ENCODE peak calls at places on chromosomes 6 and 20, in eight cellular contexts. B is endodermal cell, R is right lobe of liver, G is A549, Y is iPS DF 6.9, V is upper lobe of right lung, K is suprapubic skin, C is sigmoid colon. A is an unnamed sample. For H3K4me1, the result is how much of the 10 kb centered on the place peaks cover.

GRCh38 chr20:23350855-23351838 is 556 bp downstream of the NXT1 start:
- DNase-seq in K (no peak), Y (no peak), C (peak), B (peak), V (peak), G (peak), R (peak), A (no peak)

GRCh38 chr6:5067305-5067704 is 17.8 kb upstream of the PPP1R3G start:
- DNase-seq in Y (no peak), K (no peak), B (no peak), C (no peak), R (no peak), G (no peak), V (no peak), A (no peak)

GRCh38 chr6:150761771-150762170 is 103.7 kb upstream of the MTHFD1L start:
- DNase-seq in V (no peak), G (no peak), K (no peak), R (no peak), Y (no peak), B (no peak), C (no peak), A (no peak)

GRCh38 chr6:170152111-170152926 is 138.6 kb downstream of the DLL1 start:
- DNase-seq in C (no peak), K (peak), R (peak), Y (no peak), G (no peak), V (no peak), B (peak), A (no peak)

GRCh38 chr6:36355819-36356218 is 19.1 kb upstream of the BNIP5 start:
- DNase-seq in C (no peak), Y (no peak), G (no peak), V (no peak), R (no peak), B (peak), K (no peak), A (no peak)

GRCh38 chr20:37986873-37987601 is 46.2 kb downstream of the TTI1 start:
- DNase-seq in K (no peak), V (peak), G (no peak), C (no peak), Y (no peak), B (no peak), R (peak), A (no peak)

GRCh38 chr20:54897787-54898186 is 422.4 kb downstream of the DOK5 start:
- DNase-seq in Y (no peak), B (no peak), K (no peak), G (no peak), R (no peak), C (no peak), V (peak), A (no peak)

GRCh38 chr6:105836889-105837288 is 249.2 kb upstream of the PRDM1 start:
- DNase-seq in Y (no peak), K (no peak), R (no peak), V (no peak), G (no peak), C (no peak), B (no peak), A (no peak)

GRCh38 chr6:46605091-46605797 is 47.4 kb downstream of the CYP39A1 start:
- DNase-seq in G (no peak), Y (no peak), K (no peak), V (no peak), C (no peak), R (no peak), B (no peak), A (no peak)

GRCh38 chr6:131968672-131969071 is 17.5 kb upstream of the CCN2 start:
- DNase-seq in B (no peak), Y (no peak), R (no peak), K (no peak), G (no peak), C (no peak), V (no peak), A (no peak)

GRCh38 chr6:136307351-136307750 is 17.7 kb upstream of the BCLAF1 start:
- DNase-seq in C (no peak), Y (no peak), V (no peak), G (no peak), K (no peak), R (no peak), B (no peak), A (no peak)

GRCh38 chr6:158649289-158650143 is at the start of gene SYTL3:
- DNase-seq in V (peak), C (peak), R (peak), G (no peak), K (no peak), B (peak), Y (no peak), A (no peak)

GRCh38 chr6:167530960-167531359 is 206.1 kb downstream of the TTLL2 start:
- DNase-seq in C (no peak), Y (no peak), K (no peak), G (no peak), R (no peak), B (no peak), V (no peak), A (no peak)

GRCh38 chr20:46089076-46089337 is 755 bp downstream of the NCOA5 start:
- DNase-seq in C (no peak), B (no peak), K (no peak), Y (no peak), R (no peak), V (no peak), G (peak), A (peak)

GRCh38 chr20:33404281-33404680 is 3.0 kb upstream of the CDK5RAP1 start:
- DNase-seq in V (no peak), R (no peak), Y (no peak), K (no peak), C (no peak), B (no peak), G (no peak), A (no peak)

GRCh38 chr6:27188206-27188884 is 59.2 kb upstream of the PRSS16 start:
- DNase-seq in R (no peak), V (peak), Y (no peak), G (peak), C (peak), B (peak), K (no peak), A (no peak)

GRCh38 chr6:107629545-107630147 is 139.7 kb downstream of the SOBP start:
- DNase-seq in G (no peak), B (no peak), K (no peak), R (no peak), C (no peak), Y (no peak), V (no peak), A (no peak)

GRCh38 chr6:27230758-27231111 is 16.8 kb upstream of the PRSS16 start:
- DNase-seq in Y (no peak), K (no peak), C (no peak), G (peak), R (no peak), V (no peak), B (no peak), A (no peak)

GRCh38 chr6:129920103-129920798 is 59.1 kb upstream of the TMEM244 start:
- DNase-seq in V (no peak), K (no peak), G (no peak), R (no peak), B (no peak), C (no peak), Y (no peak), A (no peak)

GRCh38 chr20:58408603-58409246 is 19.7 kb downstream of the VAPB start:
- DNase-seq in Y (no peak), V (no peak), C (no peak), K (no peak), G (no peak), B (no peak), R (no peak), A (no peak)

GRCh38 chr20:57678340-57678739 is 31.5 kb downstream of the PMEPA1 start:
- DNase-seq in C (no peak), G (no peak), V (no peak), K (no peak), Y (no peak), R (no peak), B (no peak), A (no peak)

GRCh38 chr6:110529355-110529754 is 52.9 kb upstream of the SLC22A16 start:
- DNase-seq in V (no peak), C (no peak), R (no peak), G (no peak), B (no peak), K (no peak), Y (no peak), A (no peak)

GRCh38 chr20:39861381-39861780 is 827.7 kb downstream of the MAFB start:
- DNase-seq in K (no peak), B (no peak), V (no peak), Y (no peak), G (no peak), C (no peak), R (no peak), A (no peak)

GRCh38 chr6:139325686-139326085 is 33.9 kb upstream of the TXLNB start:
- DNase-seq in R (no peak), G (no peak), V (no peak), Y (no peak), B (no peak), C (no peak), K (no peak), A (no peak)

GRCh38 chr20:44370639-44371218 is 15.2 kb downstream of the HNF4A start:
- DNase-seq in V (no peak), Y (no peak), K (no peak), R (peak), G (peak), B (peak), C (no peak), A (no peak)

GRCh38 chr6:162404926-162405325 is 322.6 kb downstream of the PRKN start:
- DNase-seq in R (no peak), K (no peak), V (no peak), C (no peak), Y (no peak), G (no peak), B (no peak), A (no peak)

GRCh38 chr6:137496392-137496767 is 2.2 kb upstream of the OLIG3 start:
- DNase-seq in G (no peak), C (no peak), R (no peak), K (no peak), V (no peak), Y (no peak), B (peak), A (no peak)

GRCh38 chr20:64101731-64102621 is 5.4 kb downstream of the NPBWR2 start:
- DNase-seq in G (peak), B (peak), C (no peak), Y (no peak), K (no peak), V (peak), R (peak), A (peak)

GRCh38 chr6:45419574-45420082 is 41.9 kb upstream of the SUPT3H start:
- DNase-seq in C (peak), R (peak), V (peak), B (peak), G (peak), K (no peak), Y (no peak), A (peak)
- H3K4me3 ChIP-seq in C (peak), R (peak), V (peak), B (peak), G (peak), K (peak), Y (peak), A (peak)

GRCh38 chr6:118945217-118945616 is 10.3 kb upstream of the MCM9 start:
- DNase-seq in Y (no peak), K (no peak), B (no peak), G (no peak), R (no peak), V (no peak), C (no peak), A (no peak)

GRCh38 chr6:118936304-118936703 is 1.3 kb upstream of the MCM9 start:
- DNase-seq in B (no peak), V (no peak), K (no peak), C (no peak), G (no peak), R (no peak), Y (no peak), A (no peak)

GRCh38 chr6:118939683-118940082 is 4.7 kb upstream of the MCM9 start:
- DNase-seq in R (no peak), G (no peak), Y (no peak), C (no peak), B (no peak), V (no peak), K (no peak), A (no peak)

GRCh38 chr6:118935331-118935668 is 341 bp upstream of the MCM9 start:
- DNase-seq in R (no peak), V (no peak), B (no peak), C (no peak), G (no peak), Y (no peak), K (no peak), A (no peak)

DNA sequence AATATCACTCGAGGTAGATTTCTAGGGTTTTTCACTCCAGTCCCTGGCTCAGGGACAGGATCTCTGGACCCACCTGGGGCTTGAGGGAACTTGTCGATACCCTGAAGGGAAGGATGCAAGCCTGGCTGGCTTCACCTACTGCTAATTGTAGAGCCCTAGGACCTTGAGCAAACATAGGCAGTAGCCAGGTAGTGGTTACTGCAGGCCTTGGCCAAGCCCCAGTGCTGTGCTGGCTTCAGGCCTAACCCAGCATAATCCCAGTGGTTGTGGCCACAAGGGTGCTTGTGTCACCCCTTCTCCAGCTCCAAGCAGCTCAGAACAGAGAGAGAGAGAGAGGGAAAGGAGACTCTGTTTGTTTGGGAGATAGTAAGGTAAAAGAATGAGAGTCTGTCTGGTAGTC is 5.8 kb upstream of the MCM9 start:
- DNase-seq in B (no peak), K (no peak), R (peak), C (peak), V (no peak), Y (no peak), G (no peak), A (no peak)
- H3K4me1 ChIP-seq in B (under half), K (under half), R (under half), C (under half), V (under half), Y (under half), G (under half), A (under half)

GRCh38 chr6:56807335-56807991 is 147.4 kb upstream of the BEND6 start:
- DNase-seq in K (no peak), C (no peak), V (no peak), R (no peak), Y (no peak), G (no peak), B (no peak), A (no peak)
- H3K27ac ChIP-seq in K (no peak), C (no peak), V (no peak), R (peak), Y (no peak), G (peak), B (no peak), A (peak)

DNA sequence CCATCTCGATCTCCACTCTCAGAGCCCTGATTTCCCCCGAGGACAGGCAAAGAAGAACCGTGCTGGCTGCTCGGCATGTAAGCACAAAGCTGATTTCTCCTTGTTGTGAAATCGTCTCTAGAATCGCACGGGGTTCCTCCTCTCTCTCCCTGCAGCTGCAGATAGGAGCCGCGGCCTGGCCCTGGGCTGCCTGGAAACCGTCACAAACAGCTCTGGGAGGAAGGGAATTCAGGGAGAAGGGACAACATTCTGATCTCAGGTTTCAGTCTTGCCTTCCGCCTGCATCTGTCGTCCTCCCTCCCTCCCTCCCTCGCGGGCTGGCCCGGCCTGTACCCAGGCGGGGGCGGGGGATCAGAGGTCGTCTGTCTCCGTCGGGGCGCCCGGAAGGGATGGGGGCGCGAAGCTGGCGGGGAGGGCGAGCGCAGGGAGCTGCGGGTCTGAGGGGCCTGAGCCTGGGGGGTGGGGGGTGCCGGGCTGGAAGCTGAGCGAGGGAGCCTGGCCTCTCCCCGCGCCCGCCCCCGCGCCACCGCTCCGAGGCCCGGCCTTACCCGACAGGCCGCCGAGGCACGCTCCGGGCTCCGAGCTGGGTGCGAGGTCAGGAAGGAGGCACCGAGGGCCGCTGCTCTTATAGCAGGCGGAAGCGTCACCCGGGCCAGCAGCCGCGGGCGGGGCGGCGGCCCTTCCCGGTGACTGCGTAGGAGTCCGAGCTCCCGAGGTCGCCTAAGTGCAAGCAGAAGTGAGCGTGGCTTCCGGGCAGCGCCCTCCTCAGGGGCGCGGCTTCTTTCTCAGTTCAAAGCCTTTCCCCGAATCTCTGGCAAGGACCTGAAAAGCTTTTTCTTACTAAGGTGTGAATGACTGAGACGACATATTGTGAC is at the start of gene SERPINB1:
- DNase-seq in R (peak), Y (no peak), K (peak), G (peak), C (peak), V (peak), B (peak), A (peak)
- H3K4me3 ChIP-seq in R (peak), Y (peak), K (peak), G (peak), C (peak), V (peak), B (peak), A (peak)

GRCh38 chr6:148837941-148838340 is 91.1 kb downstream of the UST start:
- DNase-seq in R (no peak), V (no peak), G (peak), Y (no peak), K (no peak), B (no peak), C (no peak), A (no peak)
- H3K4me1 ChIP-seq in R (under half), V (under half), G (under half), Y (under half), K (under half), B (under half), C (under half), A (under half)